ENCODE peak calls at places on chromosome 1, in seven cellular contexts. C is psoas muscle; W is SK-MEL-5; A is T-helper 1 cell; G is Right ventricle myocardium superior; F is activated CD8-positive, alpha-beta T cell treated with anti-CD3 and anti-CD28 coated beads for 36 hours; Q is NCI-H1105 treated with DMSO at 0.1 percent for 48 hours. U is an unnamed sample.

GRCh38 chr1:199129247-199129646 is 490.4 kb downstream of the PTPRC start:
- DNase-seq in G (no peak), C (no peak), A (no peak), W (no peak), F (no peak), Q (no peak), U (no peak)

GRCh38 chr1:1305300-1306069 is 2.2 kb downstream of the ACAP3 start:
- DNase-seq in C (peak), G (peak), W (no peak), A (peak), F (peak), Q (no peak), U (no peak)

GRCh38 chr1:228095938-228096337 is 7.2 kb downstream of the C1orf35 start:
- DNase-seq in A (no peak), Q (no peak), W (no peak), G (peak), F (peak), C (peak), U (no peak)

GRCh38 chr1:117318456-117318855 is 48.8 kb upstream of the MAN1A2 start:
- DNase-seq in W (no peak), Q (no peak), F (no peak), C (no peak), G (no peak), A (no peak), U (no peak)

GRCh38 chr1:30043731-30044408 is 679.5 kb downstream of the MATN1 start:
- DNase-seq in W (no peak), Q (no peak), G (no peak), C (no peak), A (no peak), F (no peak), U (no peak)

GRCh38 chr1:58249729-58250586 is 296.6 kb downstream of the OMA1 start:
- DNase-seq in G (peak), A (no peak), F (peak), C (no peak), Q (peak), W (peak), U (no peak)

GRCh38 chr1:91803847-91804545 is 82.0 kb downstream of the TGFBR3 start:
- DNase-seq in W (no peak), G (no peak), Q (no peak), A (peak), F (peak), C (no peak), U (peak)

GRCh38 chr1:217540321-217540720 is 90.6 kb downstream of the GPATCH2 start:
- DNase-seq in C (no peak), A (no peak), F (no peak), W (peak), Q (no peak), G (no peak), U (no peak)

GRCh38 chr1:208520700-208521099 is 276.5 kb upstream of the PLXNA2 start:
- DNase-seq in C (no peak), A (no peak), G (no peak), W (no peak), Q (no peak), F (no peak), U (no peak)

GRCh38 chr1:25586181-25586588 is 30.4 kb upstream of the MAN1C1 start:
- DNase-seq in C (no peak), A (no peak), G (no peak), W (no peak), Q (no peak), F (no peak), U (no peak)

GRCh38 chr1:223226271-223226670 is 83.2 kb upstream of the TLR5 start:
- DNase-seq in G (no peak), F (no peak), Q (no peak), C (no peak), W (no peak), A (no peak), U (no peak)

GRCh38 chr1:61269648-61270047 is 187.3 kb downstream of the NFIA start:
- DNase-seq in F (no peak), W (no peak), Q (no peak), A (no peak), C (no peak), G (no peak), U (no peak)

GRCh38 chr1:212608209-212608955 is at the start of gene ATF3:
- DNase-seq in F (peak), A (peak), G (peak), Q (peak), W (peak), C (peak), U (peak)

GRCh38 chr1:172778461-172779455 is 119.9 kb downstream of the FASLG start:
- DNase-seq in A (no peak), C (no peak), G (no peak), F (no peak), Q (no peak), W (peak), U (no peak)

GRCh38 chr1:91706140-91706957 is 179.6 kb downstream of the TGFBR3 start:
- DNase-seq in Q (no peak), W (peak), C (no peak), A (no peak), F (no peak), G (no peak), U (no peak)

GRCh38 chr1:100219879-100220278 is 29.8 kb downstream of the DBT start:
- DNase-seq in A (no peak), G (no peak), W (no peak), Q (no peak), F (peak), C (no peak), U (no peak)

GRCh38 chr1:179251675-179252074 is 22.2 kb upstream of the ABL2 start:
- DNase-seq in C (no peak), G (no peak), W (peak), A (no peak), F (no peak), Q (peak), U (no peak)

GRCh38 chr1:61157420-61157987 is 75.1 kb downstream of the NFIA start:
- DNase-seq in W (peak), Q (no peak), G (no peak), F (peak), A (no peak), C (no peak), U (no peak)

GRCh38 chr1:9825101-9826074 is 1.6 kb upstream of the CLSTN1 start:
- DNase-seq in F (peak), W (peak), A (peak), C (peak), Q (peak), G (peak), U (no peak)

U was measured in GM18507.